ENCODE peak calls at places on chromosomes 13 and 19, in five cellular contexts. Z is H9, V is left lung, R is EH, S is fibroblast of the aortic adventitia. P is an unnamed sample.

GRCh38 chr19:15291089-15291488 is 41.2 kb downstream of the BRD4 start:
- DNase-seq in V (no peak), Z (no peak), R (peak), S (no peak), P (no peak)

GRCh38 chr13:112510987-112511715 is 76.8 kb downstream of the TUBGCP3 start:
- DNase-seq in Z (no peak), S (no peak), V (no peak), R (peak), P (no peak)

GRCh38 chr19:45995715-45996385 is 583 bp downstream of the CCDC61 start:
- DNase-seq in R (no peak), S (peak), Z (no peak), V (no peak), P (no peak)

GRCh38 chr13:102597029-102598015 is 536 bp downstream of the TPP2 start:
- DNase-seq in R (peak), S (peak), V (peak), Z (no peak), P (peak)

GRCh38 chr13:106133025-106133424 is 402.4 kb downstream of the EFNB2 start:
- DNase-seq in S (peak), V (no peak), Z (no peak), R (peak), P (peak)

GRCh38 chr13:30577381-30577780 is 40.3 kb upstream of the USPL1 start:
- DNase-seq in R (peak), Z (no peak), S (peak), V (no peak), P (peak)

GRCh38 chr19:41868989-41869300 is 8.1 kb upstream of the CD79A start:
- DNase-seq in Z (no peak), S (no peak), R (no peak), V (no peak), P (no peak)

GRCh38 chr19:576768-577438 is 4.5 kb downstream of the BSG start:
- DNase-seq in V (peak), Z (no peak), S (no peak), R (no peak), P (no peak)

GRCh38 chr13:30453727-30454126 is 12.0 kb downstream of the HMGB1 start:
- DNase-seq in V (no peak), S (no peak), R (no peak), Z (no peak), P (no peak)

GRCh38 chr13:32639502-32640105 is 53.4 kb downstream of the PDS5B start:
- DNase-seq in V (no peak), R (peak), S (peak), Z (no peak), P (peak)

GRCh38 chr19:7544626-7545025 is 9.1 kb downstream of the PNPLA6 start:
- DNase-seq in R (no peak), S (no peak), Z (no peak), V (peak), P (no peak)

GRCh38 chr19:1220452-1221037 is 15.0 kb downstream of the STK11 start:
- DNase-seq in V (no peak), R (no peak), S (no peak), Z (no peak), P (no peak)

GRCh38 chr19:19185853-19186728 is 5.9 kb downstream of the BORCS8 start:
- DNase-seq in S (peak), R (peak), Z (peak), V (peak), P (peak)

GRCh38 chr19:29478578-29479565 is 46.9 kb upstream of the VSTM2B start:
- DNase-seq in Z (peak), V (peak), R (no peak), S (no peak), P (no peak)

GRCh38 chr13:24050292-24050711 is 110.2 kb upstream of the SPATA13 start:
- DNase-seq in Z (no peak), R (peak), V (peak), S (peak), P (peak)

GRCh38 chr19:28426902-28427232 is 786.1 kb downstream of the UQCRFS1 start:
- DNase-seq in R (peak), V (no peak), S (peak), Z (peak), P (peak)

GRCh38 chr19:20167020-20167644 is at the start of gene ZNF486:
- DNase-seq in R (peak), V (peak), S (peak), Z (peak), P (peak)

GRCh38 chr19:33432408-33433170 is 59.1 kb downstream of the CEBPG start:
- DNase-seq in S (no peak), V (peak), Z (no peak), R (no peak), P (no peak)

GRCh38 chr13:30422056-30422914 is at the start of gene UBE2L5:
- DNase-seq in S (peak), V (peak), Z (peak), R (peak), P (peak)

GRCh38 chr13:110627761-110628476 is 12.6 kb downstream of the NAXD start:
- DNase-seq in R (no peak), S (no peak), Z (no peak), V (peak), P (no peak)

GRCh38 chr13:66992183-66992582 is 238.0 kb downstream of the PCDH9 start:
- DNase-seq in S (peak), Z (no peak), V (no peak), R (no peak), P (peak)

GRCh38 chr19:1469936-1470863 is 8.8 kb downstream of the C19orf25 start:
- DNase-seq in Z (peak), S (no peak), R (peak), V (peak), P (no peak)

GRCh38 chr13:84574851-84575250 is 692.6 kb upstream of the SLITRK1 start:
- DNase-seq in R (peak), V (no peak), Z (no peak), S (peak), P (peak)

GRCh38 chr13:51614350-51614786 is 30.1 kb downstream of the WDFY2 start:
- DNase-seq in Z (no peak), R (peak), S (no peak), V (no peak), P (no peak)

GRCh38 chr13:46295531-46296464 is 84.1 kb downstream of the LRRC63 start:
- DNase-seq in Z (no peak), S (peak), V (no peak), R (peak), P (peak)

GRCh38 chr13:84088996-84089395 is 206.7 kb upstream of the SLITRK1 start:
- DNase-seq in R (no peak), V (no peak), S (no peak), Z (no peak), P (no peak)

GRCh38 chr13:43441916-43442315 is 344.9 kb downstream of the ENOX1 start:
- DNase-seq in Z (no peak), S (no peak), R (no peak), V (no peak), P (no peak)

GRCh38 chr19:31568724-31569123 is 219.5 kb upstream of the TSHZ3 start:
- DNase-seq in Z (peak), V (no peak), S (no peak), R (no peak), P (no peak)

GRCh38 chr13:56189978-56190377 is 950.7 kb upstream of the PRR20A start:
- DNase-seq in R (no peak), S (no peak), Z (no peak), V (peak), P (no peak)

GRCh38 chr19:45716314-45717130 is 14.2 kb downstream of the FBXO46 start:
- DNase-seq in R (peak), S (peak), Z (no peak), V (no peak), P (peak)

GRCh38 chr13:77397636-77398035 is 70.7 kb upstream of the MYCBP2 start:
- DNase-seq in S (no peak), V (no peak), R (peak), Z (no peak), P (peak)

GRCh38 chr13:19085876-19086275 is 95.7 kb downstream of the TUBA3C start:
- DNase-seq in Z (no peak), R (no peak), S (no peak), V (peak), P (no peak)

GRCh38 chr19:58572026-58572817 is 913 bp downstream of the MZF1 start:
- DNase-seq in R (no peak), V (no peak), S (no peak), Z (no peak), P (no peak)

GRCh38 chr13:111215081-111216047 is 100.3 kb downstream of the ARHGEF7 start:
- DNase-seq in R (no peak), Z (no peak), V (no peak), S (no peak), P (no peak)

GRCh38 chr13:106815545-106815944 is 247.6 kb upstream of the ARGLU1 start:
- DNase-seq in S (no peak), R (no peak), Z (peak), V (no peak), P (no peak)